ENCODE peak calls at places on chromosomes 16 and 17, in five cellular contexts. W is sciatic nerve, M is lung, R is left colon, J is nephron progenitor cell. T is an unnamed sample.

GRCh38 chr17:59688008-59688407 is 19.2 kb downstream of the PTRH2 start:
- DNase-seq in W (no peak), M (no peak), R (no peak), J (no peak), T (no peak)

GRCh38 chr17:20189979-20190378 is 180.8 kb downstream of the SPECC1 start:
- DNase-seq in W (no peak), M (no peak), R (no peak), J (no peak), T (no peak)

GRCh38 chr17:61000911-61001310 is 323.3 kb downstream of the BCAS3 start:
- DNase-seq in W (no peak), M (no peak), R (no peak), J (no peak), T (peak)

GRCh38 chr16:68085259-68086071 is at the start of gene NFATC3:
- DNase-seq in W (peak), M (peak), R (peak), J (peak), T (peak)

GRCh38 chr16:55706739-55707487 is 51.1 kb downstream of the SLC6A2 start:
- DNase-seq in W (no peak), M (no peak), R (no peak), J (no peak), T (no peak)

GRCh38 chr17:1561420-1562177 is 993 bp downstream of the PITPNA start:
- DNase-seq in W (no peak), M (no peak), R (peak), J (peak), T (peak)

GRCh38 chr16:15887283-15887682 is 1.1 kb downstream of the CEP20 start:
- DNase-seq in W (no peak), M (no peak), R (no peak), J (no peak), T (peak)

GRCh38 chr17:42285346-42286050 is 2.8 kb upstream of the STAT5A start:
- DNase-seq in W (peak), M (no peak), R (no peak), J (no peak), T (no peak)

GRCh38 chr17:29007456-29008455 is 1.9 kb upstream of the SEZ6 start:
- DNase-seq in W (no peak), M (no peak), R (no peak), J (no peak), T (peak)

GRCh38 chr17:7477392-7478275 is 1.8 kb downstream of the ZBTB4 start:
- DNase-seq in W (peak), M (peak), R (peak), J (peak), T (peak)

GRCh38 chr17:61314368-61315078 is 85.1 kb upstream of the TBX2 start:
- DNase-seq in W (no peak), M (peak), R (no peak), J (no peak), T (no peak)

GRCh38 chr16:55035037-55035436 is 104.4 kb downstream of the IRX5 start:
- DNase-seq in W (no peak), M (peak), R (peak), J (peak), T (no peak)

GRCh38 chr17:50558955-50559614 is 1.4 kb upstream of the CACNA1G start:
- DNase-seq in W (no peak), M (no peak), R (peak), J (peak), T (no peak)

GRCh38 chr17:43175213-43176118 is 4.5 kb downstream of the NBR1 start:
- DNase-seq in W (no peak), M (no peak), R (no peak), J (no peak), T (peak)

GRCh38 chr17:55458977-55459376 is 37.3 kb upstream of the MMD start:
- DNase-seq in W (no peak), M (no peak), R (no peak), J (no peak), T (peak)

GRCh38 chr17:21019976-21020575 is 22.7 kb downstream of the USP22 start:
- DNase-seq in W (no peak), M (no peak), R (peak), J (no peak), T (peak)

GRCh38 chr16:57924514-57924913 is 46.4 kb downstream of the CNGB1 start:
- DNase-seq in W (no peak), M (no peak), R (no peak), J (no peak), T (no peak)

GRCh38 chr17:52079496-52079895 is 79.0 kb downstream of the CA10 start:
- DNase-seq in W (no peak), M (no peak), R (no peak), J (no peak), T (no peak)

GRCh38 chr16:50351952-50352351 is 16.8 kb downstream of the BRD7 start:
- DNase-seq in W (no peak), M (no peak), R (no peak), J (no peak), T (no peak)

GRCh38 chr17:56653877-56654276 is 60.4 kb downstream of the NOG start:
- DNase-seq in W (no peak), M (peak), R (peak), J (peak), T (peak)

GRCh38 chr16:66254106-66254505 is 112.4 kb upstream of the CDH5 start:
- DNase-seq in W (no peak), M (no peak), R (no peak), J (no peak), T (peak)

GRCh38 chr16:10813123-10813455 is 5.5 kb downstream of the TVP23A start:
- DNase-seq in W (no peak), M (no peak), R (no peak), J (no peak), T (no peak)

GRCh38 chr17:42325026-42325425 is 36.7 kb downstream of the STAT5A start:
- DNase-seq in W (no peak), M (no peak), R (no peak), J (no peak), T (peak)

GRCh38 chr16:67036323-67036741 is 7.4 kb downstream of the CBFB start:
- DNase-seq in W (no peak), M (no peak), R (no peak), J (no peak), T (no peak)

GRCh38 chr17:72383053-72383847 is 262.4 kb downstream of the SOX9 start:
- DNase-seq in W (peak), M (no peak), R (no peak), J (peak), T (no peak)

GRCh38 chr17:76573096-76573495 is 12.6 kb downstream of the ST6GALNAC2 start:
- DNase-seq in W (no peak), M (no peak), R (no peak), J (no peak), T (no peak)

GRCh38 chr17:79840204-79840988 is 1.2 kb upstream of the CBX4 start:
- DNase-seq in W (peak), M (peak), R (peak), J (peak), T (peak)

GRCh38 chr17:12180644-12181261 is 160.1 kb downstream of the MAP2K4 start:
- DNase-seq in W (no peak), M (no peak), R (peak), J (peak), T (peak)

GRCh38 chr16:85202631-85203461 is 90.6 kb upstream of the CIBAR2 start:
- DNase-seq in W (peak), M (peak), R (peak), J (peak), T (peak)

GRCh38 chr17:65278050-65278819 is 141.1 kb downstream of the RGS9 start:
- DNase-seq in W (no peak), M (peak), R (peak), J (peak), T (peak)